ENCODE peak calls at places on chromosomes 3 and 15, in seven cellular contexts. B is A673, Z is mesendoderm, Y is left ventricle myocardium inferior, K is osteoblast, P is cardiac muscle cell, L is hepatocyte. T is an unnamed sample.
A peak's percentile ranks its signal among the peaks of the same experiment; 100 is the strongest.

GRCh38 chr15:56786966-56787365 is 53.7 kb upstream of the ZNF280D start:
- DNase-seq in B (no peak), Z (no peak), Y (no peak), K (no peak), P (no peak), L (no peak), T (no peak)

GRCh38 chr15:29674661-29675533 is 147.4 kb downstream of the TJP1 start:
- DNase-seq in B (peak; percentile 57), Z (peak; percentile 86), Y (peak; percentile 46), K (peak; percentile 96), P (peak; percentile 89), L (peak; percentile 92), T (no peak)

GRCh38 chr3:161305095-161305991 is 66.0 kb downstream of the SPTSSB start:
- DNase-seq in B (peak; percentile 41), Z (no peak), Y (no peak), K (peak; percentile 74), P (no peak), L (peak; percentile 25), T (no peak)

GRCh38 chr15:25684521-25685215 is 178.5 kb downstream of the ATP10A start:
- DNase-seq in B (no peak), Z (peak; percentile 42), Y (no peak), K (peak; percentile 98), P (no peak), L (peak; percentile 70), T (no peak)

GRCh38 chr3:134249935-134250716 is 533 bp downstream of the RYK start:
- DNase-seq in B (peak; percentile 24), Z (peak; percentile 67), Y (peak; percentile 64), K (peak; percentile 91), P (peak; percentile 72), L (peak; percentile 79), T (no peak)

GRCh38 chr3:5068531-5068930 is 53.6 kb upstream of the ARL8B start:
- DNase-seq in B (no peak), Z (no peak), Y (no peak), K (no peak), P (no peak), L (no peak), T (no peak)

GRCh38 chr15:22948056-22948455 is 32.1 kb downstream of the CYFIP1 start:
- DNase-seq in B (peak; percentile 42), Z (no peak), Y (no peak), K (peak; percentile 41), P (no peak), L (no peak), T (no peak)

GRCh38 chr3:149216195-149216869 is 5.3 kb downstream of the CP start:
- DNase-seq in B (no peak), Z (no peak), Y (no peak), K (no peak), P (peak; percentile 26), L (no peak), T (no peak)

GRCh38 chr3:42099020-42099765 is 8.0 kb downstream of the TRAK1 start:
- DNase-seq in B (no peak), Z (no peak), Y (no peak), K (no peak), P (no peak), L (no peak), T (no peak)

GRCh38 chr3:183192650-183193300 is 30.2 kb upstream of the LAMP3 start:
- DNase-seq in B (no peak), Z (no peak), Y (no peak), K (no peak), P (no peak), L (no peak), T (no peak)

GRCh38 chr15:45471151-45471550 is 51.4 kb downstream of the SLC30A4 start:
- DNase-seq in B (no peak), Z (no peak), Y (no peak), K (peak; percentile 53), P (no peak), L (no peak), T (no peak)

GRCh38 chr3:63593779-63594178 is 58.7 kb upstream of the SNTN start:
- DNase-seq in B (no peak), Z (no peak), Y (no peak), K (no peak), P (no peak), L (no peak), T (no peak)

GRCh38 chr3:121649645-121650044 is 11.1 kb downstream of the HCLS1 start:
- DNase-seq in B (no peak), Z (no peak), Y (no peak), K (no peak), P (no peak), L (no peak), T (peak; percentile 12)

GRCh38 chr3:121642601-121643314 is 17.9 kb downstream of the HCLS1 start:
- DNase-seq in B (no peak), Z (no peak), Y (no peak), K (no peak), P (no peak), L (no peak), T (no peak)

GRCh38 chr3:121648219-121648958 is 12.3 kb downstream of the HCLS1 start:
- DNase-seq in B (no peak), Z (no peak), Y (no peak), K (no peak), P (peak; percentile 54), L (no peak), T (peak; percentile 20)

GRCh38 chr3:121641127-121641526 is 19.6 kb downstream of the HCLS1 start:
- DNase-seq in B (no peak), Z (no peak), Y (no peak), K (no peak), P (no peak), L (no peak), T (no peak)

GRCh38 chr3:121645054-121645453 is 15.6 kb downstream of the HCLS1 start:
- DNase-seq in B (no peak), Z (no peak), Y (no peak), K (no peak), P (no peak), L (no peak), T (no peak)
- H3K27ac ChIP-seq in B (no peak overlapping the region), Z (no peak overlapping the region), Y (no peak overlapping the region), K (no peak overlapping the region), P (no peak overlapping the region), L (no peak overlapping the region), T (no peak overlapping the region)

DNA sequence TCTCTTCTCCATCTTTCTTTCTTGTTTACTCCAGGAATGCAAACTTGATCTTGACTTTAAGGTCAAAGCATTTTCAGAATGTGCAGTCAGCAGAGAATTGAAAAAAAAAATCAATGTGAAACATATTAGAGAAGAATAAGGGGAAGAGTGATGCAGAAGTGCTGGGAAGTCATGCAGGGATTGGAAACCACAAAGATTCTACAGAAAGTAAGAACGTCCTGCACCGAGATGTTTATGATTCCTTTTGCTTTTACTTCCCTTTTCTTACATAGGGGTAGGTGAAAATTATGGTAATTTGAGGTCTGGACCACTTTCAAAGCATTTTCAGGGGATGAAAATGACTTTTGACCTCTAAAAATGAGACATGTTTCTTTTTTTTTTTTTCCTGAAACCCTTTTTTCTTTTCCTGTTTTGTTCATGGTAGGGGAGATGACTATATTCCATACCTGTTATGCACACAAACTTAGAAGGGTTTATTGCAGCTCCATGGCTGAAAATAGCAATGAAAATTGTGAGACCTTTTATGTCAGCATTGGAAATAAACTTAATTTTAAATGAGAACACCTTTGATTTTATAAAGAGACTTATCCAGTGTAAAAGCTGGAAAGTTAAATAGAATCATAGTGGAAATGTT is 623.5 kb upstream of the TBL1XR1 start:
- DNase-seq in B (no peak), Z (no peak), Y (no peak), K (no peak), P (no peak), L (no peak), T (no peak)
- H3K4me1 ChIP-seq in B (peaks cover 2% of the 10 kb centered on the region), Z (no peaks in the 10 kb centered on the region), Y (peaks cover 69% of the 10 kb centered on the region), K (peaks cover 37% of the 10 kb centered on the region), P (no peaks in the 10 kb centered on the region), L (peaks cover 23% of the 10 kb centered on the region), T (peaks cover 17% of the 10 kb centered on the region)

GRCh38 chr15:92936138-92936537 is 36.0 kb downstream of the CHD2 start:
- DNase-seq in B (no peak), Z (no peak), Y (no peak), K (no peak), P (no peak), L (no peak), T (no peak)
- H3K27ac ChIP-seq in B (no peak overlapping the region), Z (no peak overlapping the region), Y (no peak overlapping the region), K (no peak overlapping the region), P (peak overlapping the region; percentile 77), L (peak overlapping the region; percentile 17), T (no peak overlapping the region)

DNA sequence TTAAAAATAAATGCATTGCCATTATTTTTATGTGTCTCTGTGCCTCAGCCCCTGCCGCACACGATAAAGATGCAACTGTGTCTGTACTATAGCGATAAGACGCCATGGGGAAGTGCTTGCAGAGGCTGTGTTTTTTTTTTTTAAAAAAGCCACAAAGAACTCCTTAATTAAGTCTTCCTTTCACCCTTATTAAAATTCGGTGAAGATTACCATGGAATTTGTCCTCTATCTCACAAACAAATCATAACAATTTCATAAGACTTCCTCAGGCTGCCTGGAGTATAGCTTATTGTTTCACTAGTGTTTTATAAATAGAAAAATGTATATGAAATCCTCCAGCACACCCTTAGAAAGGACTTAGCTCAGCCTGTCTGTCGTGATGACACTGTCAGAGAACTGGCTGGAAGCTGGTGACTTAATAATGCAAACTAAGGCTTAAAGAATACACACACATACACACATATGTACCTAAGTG is 374.8 kb upstream of the SLCO3A1 start:
- DNase-seq in B (no peak), Z (no peak), Y (no peak), K (no peak), P (no peak), L (no peak), T (no peak)
- H3K4me1 ChIP-seq in B (peaks cover 6% of the 10 kb centered on the region), Z (no peaks in the 10 kb centered on the region), Y (no peaks in the 10 kb centered on the region), K (no peaks in the 10 kb centered on the region), P (no peaks in the 10 kb centered on the region), L (no peaks in the 10 kb centered on the region), T (no peaks in the 10 kb centered on the region)

DNA sequence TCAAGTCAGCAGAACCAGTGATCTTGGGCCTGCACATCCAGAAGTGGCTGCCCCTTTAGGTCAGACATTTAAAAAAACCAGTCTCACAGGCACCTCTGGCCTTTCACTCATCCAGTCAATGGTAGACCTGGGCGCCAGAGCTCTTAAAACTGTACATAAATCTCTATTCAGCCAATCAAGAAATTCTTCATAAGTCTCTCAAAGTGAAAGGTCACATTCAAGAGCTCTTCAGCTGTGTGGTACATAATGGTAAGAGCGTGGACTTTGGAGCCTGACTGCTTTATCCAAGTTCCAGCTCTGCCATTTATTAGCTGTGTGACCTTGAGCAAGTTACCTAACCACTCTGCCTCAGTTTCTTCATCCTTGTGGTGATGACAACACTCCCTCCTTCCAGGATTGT is 22.3 kb upstream of the MORF4L1 start:
- DNase-seq in B (no peak), Z (no peak), Y (no peak), K (no peak), P (no peak), L (no peak), T (no peak)
- H3K27ac ChIP-seq in B (no peak overlapping the region), Z (no peak overlapping the region), Y (no peak overlapping the region), K (no peak overlapping the region), P (no peak overlapping the region), L (no peak overlapping the region), T (no peak overlapping the region)

GRCh38 chr3:126961791-126962461 is 21.0 kb upstream of the PLXNA1 start:
- DNase-seq in B (no peak), Z (no peak), Y (peak; percentile 60), K (peak; percentile 85), P (no peak), L (no peak), T (no peak)
- H3K4me1 ChIP-seq in B (no peaks in the 10 kb centered on the region), Z (no peaks in the 10 kb centered on the region), Y (peaks cover 25% of the 10 kb centered on the region), K (peaks cover 20% of the 10 kb centered on the region), P (no peaks in the 10 kb centered on the region), L (peaks cover 4% of the 10 kb centered on the region), T (peaks cover 26% of the 10 kb centered on the region)